ENCODE peak calls at places on chromosomes 12 and 14, in seven cellular contexts. I is HCT116, T is RPMI7951, U is nephron progenitor cell, E is SK-N-DZ, C is ovary, O is colonic mucosa. W is an unnamed sample.
A peak's percentile ranks its signal among the peaks of the same experiment; 100 is the strongest.

GRCh38 chr12:93229494-93230310 is 148.0 kb upstream of the NUDT4 start:
- DNase-seq in I (peak; percentile 84), T (peak; percentile 87), U (no peak), E (peak; percentile 93), C (no peak), O (no peak), W (no peak)

GRCh38 chr12:116361404-116362223 is 84.1 kb upstream of the MED13L start:
- DNase-seq in I (no peak), T (no peak), U (no peak), E (no peak), C (no peak), O (no peak), W (peak; percentile 84)

GRCh38 chr14:63800651-63801385 is 52.0 kb upstream of the SYNE2 start:
- DNase-seq in I (no peak), T (no peak), U (no peak), E (no peak), C (no peak), O (no peak), W (no peak)

GRCh38 chr12:111596985-111597730 is 2.0 kb downstream of the ATXN2 start:
- DNase-seq in I (peak; percentile 59), T (peak; percentile 70), U (peak; percentile 40), E (peak; percentile 70), C (peak; percentile 38), O (peak; percentile 68), W (peak; percentile 33)

GRCh38 chr12:64124511-64125197 is 97.4 kb downstream of the KICS2 start:
- DNase-seq in I (no peak), T (no peak), U (no peak), E (no peak), C (no peak), O (no peak), W (no peak)

GRCh38 chr12:124913474-124914391 is 717 bp downstream of the UBC start:
- DNase-seq in I (no peak), T (peak; percentile 61), U (peak; percentile 79), E (peak; percentile 87), C (peak; percentile 74), O (peak; percentile 96), W (peak; percentile 79)

GRCh38 chr14:63039800-63040380 is 5.4 kb downstream of the KCNH5 start:
- DNase-seq in I (no peak), T (peak; percentile 6), U (peak; percentile 16), E (no peak), C (no peak), O (no peak), W (peak; percentile 27)

GRCh38 chr12:49808686-49809368 is 19.4 kb downstream of the NCKAP5L start:
- DNase-seq in I (no peak), T (no peak), U (peak; percentile 37), E (no peak), C (no peak), O (no peak), W (no peak)

GRCh38 chr12:62720661-62721330 is 214.2 kb downstream of the PPM1H start:
- DNase-seq in I (no peak), T (peak; percentile 47), U (no peak), E (no peak), C (no peak), O (no peak), W (no peak)

W was measured in MM.1S.